ENCODE peak calls at places on chromosomes 5 and 9, in nine cellular contexts. V is cardiac fibroblast; P is stomach; B is CD8-positive, alpha-beta T cell; N is SK-N-SH; W is activated B cell treated with CpG ODN at 0.5 μM for 24 hours; H is omental fat pad; C is fibroblast of pulmonary artery; Y is sigmoid colon. O is an unnamed sample.

GRCh38 chr5:107455111-107455544 is 215.6 kb downstream of the EFNA5 start:
- DNase-seq in V (no peak), P (no peak), B (no peak), N (no peak), W (no peak), H (no peak), C (no peak), Y (no peak), O (no peak)

GRCh38 chr5:86679529-86679928 is 61.8 kb downstream of the COX7C start:
- DNase-seq in V (peak), P (peak), B (no peak), N (peak), W (no peak), H (no peak), C (peak), Y (peak), O (peak)

GRCh38 chr9:137439158-137439714 is 1.9 kb downstream of the ENTPD8 start:
- DNase-seq in V (no peak), P (no peak), B (no peak), N (peak), W (no peak), H (no peak), C (no peak), Y (no peak), O (no peak)

GRCh38 chr5:169300468-169301385 is at the start of gene SLIT3:
- DNase-seq in V (peak), P (peak), B (no peak), N (peak), W (no peak), H (peak), C (peak), Y (peak), O (peak)

GRCh38 chr5:17079562-17079961 is 137.9 kb upstream of the BASP1 start:
- DNase-seq in V (peak), P (no peak), B (no peak), N (no peak), W (no peak), H (no peak), C (peak), Y (no peak), O (no peak)

GRCh38 chr5:129322968-129323367 is 137.1 kb upstream of the ADAMTS19 start:
- DNase-seq in V (no peak), P (no peak), B (no peak), N (no peak), W (no peak), H (no peak), C (no peak), Y (no peak), O (no peak)

GRCh38 chr5:7910738-7911428 is 41.9 kb downstream of the MTRR start:
- DNase-seq in V (no peak), P (no peak), B (no peak), N (no peak), W (no peak), H (no peak), C (no peak), Y (no peak), O (no peak)

GRCh38 chr9:129752915-129753724 is at the start of gene PTGES:
- DNase-seq in V (peak), P (peak), B (peak), N (peak), W (no peak), H (peak), C (peak), Y (peak), O (peak)

GRCh38 chr5:107566537-107566875 is 104.2 kb downstream of the EFNA5 start:
- DNase-seq in V (peak), P (no peak), B (no peak), N (no peak), W (no peak), H (no peak), C (peak), Y (no peak), O (no peak)

GRCh38 chr5:180484813-180485212 is 9.4 kb upstream of the CNOT6 start:
- DNase-seq in V (no peak), P (peak), B (no peak), N (no peak), W (no peak), H (no peak), C (no peak), Y (no peak), O (no peak)

GRCh38 chr9:88092699-88093359 is 45.4 kb downstream of the SPATA31C2 start:
- DNase-seq in V (peak), P (no peak), B (no peak), N (no peak), W (no peak), H (no peak), C (peak), Y (peak), O (no peak)

GRCh38 chr5:66494437-66494836 is 101.8 kb upstream of the MAST4 start:
- DNase-seq in V (no peak), P (no peak), B (no peak), N (no peak), W (no peak), H (no peak), C (no peak), Y (no peak), O (no peak)

GRCh38 chr5:52710310-52710971 is 77.3 kb upstream of the ITGA1 start:
- DNase-seq in V (no peak), P (no peak), B (no peak), N (no peak), W (no peak), H (no peak), C (no peak), Y (no peak), O (no peak)

GRCh38 chr5:32144637-32145207 is 29.4 kb downstream of the GOLPH3 start:
- DNase-seq in V (no peak), P (peak), B (no peak), N (peak), W (no peak), H (no peak), C (no peak), Y (no peak), O (no peak)

GRCh38 chr5:43631182-43631910 is 28.4 kb downstream of the NNT start:
- DNase-seq in V (peak), P (peak), B (no peak), N (peak), W (peak), H (no peak), C (peak), Y (peak), O (peak)

GRCh38 chr9:19127881-19128719 is 808 bp upstream of the PLIN2 start:
- DNase-seq in V (peak), P (peak), B (no peak), N (peak), W (peak), H (no peak), C (no peak), Y (peak), O (no peak)

GRCh38 chr5:98258939-98259338 is 514.5 kb upstream of the RGMB start:
- DNase-seq in V (no peak), P (no peak), B (no peak), N (no peak), W (no peak), H (no peak), C (no peak), Y (no peak), O (no peak)

GRCh38 chr5:146731909-146732659 is 146.5 kb downstream of the PPP2R2B start:
- DNase-seq in V (peak), P (no peak), B (no peak), N (no peak), W (no peak), H (no peak), C (peak), Y (no peak), O (no peak)

GRCh38 chr9:26540094-26540493 is 352.5 kb downstream of the CAAP1 start:
- DNase-seq in V (no peak), P (no peak), B (no peak), N (no peak), W (no peak), H (no peak), C (no peak), Y (no peak), O (no peak)

GRCh38 chr5:3595102-3595961 is at the start of gene IRX1:
- DNase-seq in V (no peak), P (no peak), B (no peak), N (peak), W (no peak), H (no peak), C (no peak), Y (no peak), O (peak)

GRCh38 chr5:37495210-37495609 is 116.1 kb downstream of the WDR70 start:
- DNase-seq in V (peak), P (no peak), B (no peak), N (no peak), W (no peak), H (no peak), C (peak), Y (no peak), O (no peak)

GRCh38 chr9:97820373-97820772 is 32.7 kb upstream of the FOXE1 start:
- DNase-seq in V (no peak), P (no peak), B (no peak), N (no peak), W (no peak), H (no peak), C (no peak), Y (no peak), O (no peak)

GRCh38 chr9:116569111-116569510 is 118.0 kb upstream of the TRIM32 start:
- DNase-seq in V (no peak), P (no peak), B (no peak), N (no peak), W (no peak), H (no peak), C (no peak), Y (no peak), O (no peak)

GRCh38 chr5:171975262-171975876 is 31.1 kb downstream of the FBXW11 start:
- DNase-seq in V (peak), P (no peak), B (no peak), N (no peak), W (no peak), H (no peak), C (peak), Y (no peak), O (no peak)

GRCh38 chr9:133990366-133991210 is 1.5 kb downstream of the VAV2 start:
- DNase-seq in V (peak), P (peak), B (no peak), N (peak), W (no peak), H (peak), C (peak), Y (peak), O (no peak)

GRCh38 chr9:133716564-133717112 is 21.5 kb downstream of the SARDH start:
- DNase-seq in V (no peak), P (no peak), B (no peak), N (no peak), W (no peak), H (no peak), C (peak), Y (peak), O (no peak)

GRCh38 chr5:50440651-50441478 is at the start of gene EMB:
- DNase-seq in V (peak), P (peak), B (peak), N (peak), W (peak), H (peak), C (peak), Y (peak), O (peak)

GRCh38 chr9:69590241-69590640 is 81.9 kb downstream of the APBA1 start:
- DNase-seq in V (no peak), P (no peak), B (no peak), N (no peak), W (no peak), H (no peak), C (no peak), Y (no peak), O (no peak)

GRCh38 chr9:129763235-129763917 is 10.5 kb upstream of the PTGES start:
- DNase-seq in V (peak), P (no peak), B (no peak), N (no peak), W (no peak), H (no peak), C (peak), Y (peak), O (no peak)

GRCh38 chr5:150517272-150518152 is 9.6 kb downstream of the NDST1 start:
- DNase-seq in V (peak), P (peak), B (no peak), N (peak), W (no peak), H (no peak), C (peak), Y (no peak), O (no peak)

GRCh38 chr5:134509308-134510040 is 16.0 kb upstream of the JADE2 start:
- DNase-seq in V (peak), P (peak), B (no peak), N (peak), W (no peak), H (no peak), C (peak), Y (peak), O (no peak)

GRCh38 chr5:125274938-125275759 is 528.7 kb upstream of the ZNF608 start:
- DNase-seq in V (no peak), P (no peak), B (no peak), N (no peak), W (no peak), H (no peak), C (peak), Y (no peak), O (no peak)

GRCh38 chr5:175746851-175747250 is 89.0 kb downstream of the HRH2 start:
- DNase-seq in V (peak), P (no peak), B (no peak), N (peak), W (no peak), H (no peak), C (peak), Y (no peak), O (no peak)

GRCh38 chr9:84266087-84266561 is 74.4 kb downstream of the SLC28A3 start:
- DNase-seq in V (no peak), P (no peak), B (no peak), N (no peak), W (no peak), H (no peak), C (no peak), Y (no peak), O (no peak)

GRCh38 chr9:100375677-100376076 is 22.9 kb upstream of the TEX10 start:
- DNase-seq in V (no peak), P (no peak), B (no peak), N (no peak), W (no peak), H (no peak), C (no peak), Y (no peak), O (no peak)

GRCh38 chr5:89377752-89378455 is 494.9 kb upstream of the MEF2C start:
- DNase-seq in V (peak), P (no peak), B (no peak), N (no peak), W (no peak), H (no peak), C (peak), Y (no peak), O (no peak)

GRCh38 chr5:89380635-89381034 is 497.7 kb upstream of the MEF2C start:
- DNase-seq in V (no peak), P (no peak), B (no peak), N (no peak), W (no peak), H (no peak), C (no peak), Y (no peak), O (no peak)

GRCh38 chr5:89374144-89374784 is 491.3 kb upstream of the MEF2C start:
- DNase-seq in V (peak), P (no peak), B (no peak), N (no peak), W (no peak), H (no peak), C (no peak), Y (no peak), O (no peak)

GRCh38 chr5:89372176-89372575 is 489.2 kb upstream of the MEF2C start:
- DNase-seq in V (peak), P (no peak), B (no peak), N (no peak), W (no peak), H (no peak), C (no peak), Y (no peak), O (no peak)

DNA sequence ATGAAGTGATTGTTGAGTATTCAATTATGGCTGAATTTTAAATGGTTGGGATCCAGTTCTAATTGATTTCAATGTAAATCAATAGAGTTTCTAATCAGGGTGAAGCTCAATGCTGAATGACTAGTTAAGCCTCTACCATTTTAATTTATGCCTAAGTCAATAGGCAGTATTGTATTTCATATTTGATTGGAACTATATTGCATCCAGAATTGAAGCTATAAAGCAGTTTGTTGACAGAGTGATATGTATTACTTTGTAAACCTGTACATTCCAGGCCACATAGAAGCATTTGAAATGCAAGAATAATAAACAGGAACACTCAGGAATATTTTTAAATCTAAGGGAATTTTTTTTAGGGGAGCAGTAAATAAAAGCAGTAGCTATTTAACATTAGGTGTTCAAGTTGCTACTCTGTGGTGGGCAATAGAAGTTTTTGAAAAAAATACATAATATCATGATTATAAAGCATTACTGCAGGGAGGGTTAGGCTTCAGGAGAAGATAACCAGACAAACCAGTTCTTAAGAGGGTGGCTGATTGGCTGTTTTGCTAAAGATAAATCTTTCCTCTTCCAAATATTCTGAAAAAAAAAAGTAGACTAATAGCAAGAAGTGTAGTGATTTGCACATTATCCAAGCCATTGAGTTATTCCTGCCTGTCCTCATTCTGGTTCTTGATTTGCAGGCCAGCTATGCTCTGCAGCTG is 492.0 kb upstream of the MEF2C start:
- DNase-seq in V (no peak), P (no peak), B (no peak), N (no peak), W (no peak), H (no peak), C (no peak), Y (no peak), O (no peak)
- TF ChIP-seq CTCF in V (no peak), P (no peak), B (no peak), N (no peak), W (no peak), H (no peak), C (no peak), Y (no peak), O (no peak)

GRCh38 chr5:132177691-132178149 is 49.9 kb downstream of the P4HA2 start:
- DNase-seq in V (no peak), P (no peak), B (no peak), N (no peak), W (no peak), H (no peak), C (no peak), Y (no peak), O (no peak)

GRCh38 chr5:132176543-132176945 is 51.1 kb downstream of the P4HA2 start:
- DNase-seq in V (no peak), P (no peak), B (no peak), N (no peak), W (no peak), H (no peak), C (no peak), Y (no peak), O (no peak)

GRCh38 chr5:132180134-132180745 is 47.4 kb downstream of the P4HA2 start:
- DNase-seq in V (peak), P (no peak), B (no peak), N (peak), W (no peak), H (no peak), C (peak), Y (no peak), O (peak)

GRCh38 chr5:132179410-132179809 is 48.2 kb downstream of the P4HA2 start:
- DNase-seq in V (no peak), P (no peak), B (no peak), N (no peak), W (no peak), H (no peak), C (no peak), Y (no peak), O (peak)

DNA sequence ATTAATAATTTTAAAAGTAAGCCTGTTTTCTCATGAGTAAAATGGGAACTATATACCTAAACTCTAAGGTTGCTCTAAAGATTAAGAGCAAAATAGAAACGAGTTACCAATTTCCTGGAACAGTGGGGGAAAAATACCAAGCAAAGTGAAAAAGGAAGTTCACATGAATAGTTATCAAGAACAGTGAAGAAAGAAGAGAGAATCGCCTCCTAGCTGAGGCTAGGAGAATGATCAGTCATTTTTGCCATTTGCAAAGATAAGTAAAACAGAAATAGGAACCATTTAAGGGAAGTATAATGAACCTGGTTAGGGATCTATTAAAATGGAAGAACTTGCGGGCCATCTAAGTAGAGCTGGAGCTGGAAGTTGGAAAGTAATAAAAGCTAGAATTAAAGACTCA is 50.7 kb downstream of the P4HA2 start:
- DNase-seq in V (peak), P (no peak), B (no peak), N (no peak), W (no peak), H (no peak), C (peak), Y (no peak), O (peak)
- TF ChIP-seq CTCF in V (peak), P (no peak), B (no peak), N (no peak), W (no peak), H (no peak), C (peak), Y (no peak), O (no peak)

DNA sequence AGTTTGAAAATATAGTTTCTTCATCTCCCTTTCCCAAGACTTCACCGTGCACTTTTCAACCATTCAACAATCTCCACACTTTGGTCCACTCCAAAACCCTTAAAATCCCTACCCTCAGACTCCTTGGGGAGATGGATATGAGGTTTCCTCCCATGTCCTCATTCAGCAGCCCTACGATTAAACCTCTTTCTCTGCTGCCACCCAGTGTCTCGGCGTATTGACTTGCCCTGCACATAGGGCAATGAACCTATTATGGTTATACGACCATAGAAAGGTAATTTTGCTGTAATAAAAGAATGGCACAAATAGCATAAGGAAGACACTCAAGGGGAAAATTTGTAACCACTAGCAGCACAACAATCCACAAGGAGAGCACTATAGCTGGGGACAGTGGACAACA is 803.5 kb downstream of the TLE1 start:
- DNase-seq in V (peak), P (no peak), B (no peak), N (no peak), W (no peak), H (no peak), C (no peak), Y (no peak), O (no peak)
- TF ChIP-seq CTCF in V (peak), P (no peak), B (no peak), N (peak), W (no peak), H (no peak), C (no peak), Y (no peak), O (no peak)

DNA sequence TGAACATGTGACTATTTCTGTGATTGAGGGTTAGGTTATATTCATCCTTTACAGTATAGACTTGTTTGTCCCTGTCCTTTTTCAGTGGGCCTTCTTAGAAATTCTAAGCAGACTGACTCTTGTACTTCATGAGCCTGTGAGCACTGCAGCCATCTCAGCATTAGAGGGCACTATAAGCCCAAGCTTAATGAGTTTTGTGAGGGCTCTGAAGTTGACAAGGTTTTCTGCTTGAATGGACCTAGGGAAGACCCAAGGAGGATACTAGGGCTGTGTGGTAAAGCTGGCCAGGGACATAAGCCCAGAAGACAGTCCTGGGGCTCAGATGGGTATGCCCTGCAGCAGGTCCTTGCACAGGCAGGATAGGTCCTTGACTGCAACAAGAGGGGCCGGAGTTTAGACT is 126.5 kb downstream of the MRPS30 start:
- DNase-seq in V (no peak), P (no peak), B (no peak), N (no peak), W (no peak), H (no peak), C (no peak), Y (no peak), O (no peak)
- TF ChIP-seq CTCF in V (no peak), P (no peak), B (no peak), N (peak), W (no peak), H (no peak), C (no peak), Y (no peak), O (no peak)